ENCODE peak calls at places on chromosomes 13 and 19, in seven cellular contexts. O is left ventricle myocardium inferior, N is stomach, L is colonic mucosa, M is cardiac muscle cell, D is ovary, F is IMR-90. P is an unnamed sample.

GRCh38 chr19:15115080-15115479 is 7.9 kb downstream of the SYDE1 start:
- DNase-seq in F (peak; percentile 68), D (peak; percentile 76), M (peak; percentile 89), L (peak; percentile 53), N (peak; percentile 43), O (peak; percentile 90), P (peak; percentile 53)

GRCh38 chr13:60584976-60585375 is 188.0 kb downstream of the TDRD3 start:
- DNase-seq in O (no peak), M (peak; percentile 43), D (no peak), F (no peak), N (no peak), L (no peak), P (no peak)

GRCh38 chr19:47107201-47107952 is 6.2 kb downstream of the ZC3H4 start:
- DNase-seq in F (peak; percentile 45), O (no peak), M (no peak), L (peak; percentile 62), N (peak; percentile 32), D (no peak), P (peak; percentile 59)

GRCh38 chr13:41552031-41552430 is 94.7 kb downstream of the RGCC start:
- DNase-seq in L (no peak), N (no peak), D (no peak), O (no peak), F (no peak), M (no peak), P (no peak)

GRCh38 chr13:39602614-39603366 is at the start of gene LHFPL6:
- DNase-seq in N (peak; percentile 73), L (peak; percentile 73), O (peak; percentile 92), F (peak; percentile 77), M (peak; percentile 87), D (peak; percentile 74), P (peak; percentile 70)

GRCh38 chr19:16088351-16088984 is 12.2 kb downstream of the TPM4 start:
- DNase-seq in O (no peak), F (no peak), D (no peak), L (no peak), N (peak; percentile 52), M (peak; percentile 68), P (peak; percentile 70)

GRCh38 chr13:26693749-26694463 is 66.7 kb downstream of the GPR12 start:
- DNase-seq in D (no peak), F (no peak), N (no peak), O (no peak), L (no peak), M (no peak), P (no peak)

GRCh38 chr13:32135655-32136054 is 104.1 kb downstream of the FRY start:
- DNase-seq in N (no peak), M (no peak), O (no peak), F (peak; percentile 89), D (no peak), L (no peak), P (no peak)

GRCh38 chr13:37175996-37176395 is 70.5 kb upstream of the CSNK1A1L start:
- DNase-seq in N (no peak), F (peak; percentile 92), D (no peak), O (no peak), M (peak; percentile 96), L (no peak), P (no peak)

GRCh38 chr19:40762754-40763153 is 11.8 kb downstream of the SNRPA start:
- DNase-seq in O (no peak), L (no peak), D (no peak), M (no peak), N (no peak), F (no peak), P (no peak)

DNA sequence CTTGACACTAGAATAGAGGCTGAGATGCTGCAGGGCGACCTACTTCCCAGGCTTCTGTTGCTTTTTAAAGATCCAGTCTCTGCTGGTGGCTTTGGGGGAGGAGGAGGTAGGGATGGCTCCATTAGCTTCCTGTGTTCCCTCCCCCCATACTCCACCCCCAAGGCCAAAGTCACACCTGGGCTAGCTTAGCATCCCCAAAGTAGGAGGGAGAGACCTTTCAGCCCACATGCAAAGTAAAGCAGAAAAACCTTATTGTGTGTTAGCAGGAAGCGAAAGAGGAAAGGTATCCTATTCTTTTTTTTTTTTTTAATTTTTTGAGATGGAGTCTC is 3.2 kb upstream of the TNPO2 start:
- DNase-seq in N (no peak), D (no peak), M (no peak), L (no peak), O (no peak), F (no peak), P (no peak)
- H3K27ac ChIP-seq in N (no peak overlapping the region), D (no peak overlapping the region), M (no peak overlapping the region), L (no peak overlapping the region), O (no peak overlapping the region), F (no peak overlapping the region), P (no peak overlapping the region)

GRCh38 chr19:18321729-18322091 is 1.2 kb downstream of the LSM4 start:
- DNase-seq in N (no peak), D (no peak), M (peak; percentile 50), O (no peak), F (peak; percentile 33), L (no peak), P (no peak)
- H3K27ac ChIP-seq in N (peak overlapping the region; percentile 94), D (no peak overlapping the region), M (peak overlapping the region; percentile 84), O (peak overlapping the region; percentile 96), F (peak overlapping the region; percentile 73), L (peak overlapping the region; percentile 89), P (peak overlapping the region; percentile 92)

DNA sequence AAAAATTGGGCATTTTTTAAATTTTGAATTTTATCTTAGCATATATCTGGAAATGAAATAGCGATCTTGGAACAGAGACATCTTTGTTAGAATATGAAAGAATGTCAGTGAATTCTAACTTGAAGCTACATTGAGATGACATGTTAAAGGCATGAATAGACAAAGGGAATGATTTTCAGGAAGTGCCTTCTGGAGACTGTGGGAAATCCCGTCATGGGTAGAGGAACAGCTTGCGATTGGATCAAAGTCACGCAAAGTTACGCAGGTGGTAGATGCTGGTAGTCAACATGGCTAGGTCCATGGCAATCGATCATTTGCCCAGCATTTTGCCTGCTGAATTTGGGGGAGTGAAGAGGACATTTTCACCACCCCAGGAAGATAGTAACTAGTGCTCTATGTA is 43.5 kb downstream of the LRCH1 start:
- DNase-seq in N (no peak), L (no peak), O (no peak), F (no peak), M (no peak), D (no peak), P (no peak)
- H3K27ac ChIP-seq in N (peak overlapping the region; percentile 46), L (no peak overlapping the region), O (peak overlapping the region; percentile 67), F (no peak overlapping the region), M (no peak overlapping the region), D (no peak overlapping the region), P (no peak overlapping the region)

DNA sequence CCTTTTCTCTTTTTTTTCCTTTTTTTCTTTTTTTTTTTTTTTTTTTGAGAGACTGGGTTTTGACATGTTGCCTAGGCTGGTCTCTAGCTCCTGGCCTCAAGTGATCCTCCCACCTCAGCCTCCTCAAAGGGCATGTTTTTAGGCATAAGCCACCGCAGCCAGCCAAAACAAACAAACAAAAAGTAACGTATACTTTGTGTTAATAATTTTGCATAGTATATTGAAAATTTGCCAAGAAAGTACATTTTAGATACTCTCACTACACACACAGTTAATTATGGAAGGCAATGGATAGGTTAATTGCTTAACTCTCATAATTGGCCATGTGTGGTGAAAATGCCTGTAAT is 1.6 kb upstream of the RAB11B start:
- DNase-seq in N (no peak), D (no peak), M (no peak), O (no peak), F (no peak), L (no peak), P (no peak)
- H3K27ac ChIP-seq in N (peak overlapping the region; percentile 96), D (no peak overlapping the region), M (no peak overlapping the region), O (peak overlapping the region; percentile 100), F (no peak overlapping the region), L (no peak overlapping the region), P (peak overlapping the region; percentile 69)

GRCh38 chr19:50432221-50432626 is 468 bp upstream of the MYBPC2 start:
- DNase-seq in D (no peak), F (no peak), N (no peak), O (no peak), M (peak; percentile 35), L (no peak), P (peak; percentile 36)
- H3K27ac ChIP-seq in D (no peak overlapping the region), F (no peak overlapping the region), N (peak overlapping the region; percentile 80), O (peak overlapping the region; percentile 58), M (no peak overlapping the region), L (peak overlapping the region; percentile 21), P (no peak overlapping the region)

DNA sequence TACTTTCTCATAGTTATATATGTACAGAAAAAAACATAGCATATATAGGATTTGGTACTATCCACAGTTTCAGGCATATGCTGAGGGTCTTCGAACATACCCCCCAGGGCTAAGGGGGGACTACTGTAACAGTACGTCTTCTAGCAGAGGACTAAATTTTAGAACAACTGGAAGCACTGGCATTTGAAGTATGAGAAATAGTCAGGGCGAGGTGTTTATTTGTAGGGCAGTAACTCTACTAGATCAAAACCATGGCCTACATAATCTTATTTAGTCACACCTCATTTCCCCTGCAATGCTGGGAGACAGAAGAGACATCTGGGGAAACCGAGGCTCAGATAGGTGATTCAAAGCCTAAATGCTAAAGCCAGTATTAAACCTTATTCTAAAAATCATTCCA is 245.7 kb downstream of the DCT start:
- DNase-seq in O (no peak), M (no peak), L (no peak), D (no peak), F (no peak), N (no peak), P (no peak)
- H3K27ac ChIP-seq in O (no peak overlapping the region), M (no peak overlapping the region), L (no peak overlapping the region), D (no peak overlapping the region), F (no peak overlapping the region), N (no peak overlapping the region), P (no peak overlapping the region)

GRCh38 chr13:114050536-114051450 is 76.9 kb upstream of the C13orf46 start:
- DNase-seq in F (no peak), N (no peak), O (no peak), M (no peak), L (no peak), D (no peak), P (no peak)
- H3K27ac ChIP-seq in F (no peak overlapping the region), N (no peak overlapping the region), O (no peak overlapping the region), M (no peak overlapping the region), L (no peak overlapping the region), D (no peak overlapping the region), P (no peak overlapping the region)

DNA sequence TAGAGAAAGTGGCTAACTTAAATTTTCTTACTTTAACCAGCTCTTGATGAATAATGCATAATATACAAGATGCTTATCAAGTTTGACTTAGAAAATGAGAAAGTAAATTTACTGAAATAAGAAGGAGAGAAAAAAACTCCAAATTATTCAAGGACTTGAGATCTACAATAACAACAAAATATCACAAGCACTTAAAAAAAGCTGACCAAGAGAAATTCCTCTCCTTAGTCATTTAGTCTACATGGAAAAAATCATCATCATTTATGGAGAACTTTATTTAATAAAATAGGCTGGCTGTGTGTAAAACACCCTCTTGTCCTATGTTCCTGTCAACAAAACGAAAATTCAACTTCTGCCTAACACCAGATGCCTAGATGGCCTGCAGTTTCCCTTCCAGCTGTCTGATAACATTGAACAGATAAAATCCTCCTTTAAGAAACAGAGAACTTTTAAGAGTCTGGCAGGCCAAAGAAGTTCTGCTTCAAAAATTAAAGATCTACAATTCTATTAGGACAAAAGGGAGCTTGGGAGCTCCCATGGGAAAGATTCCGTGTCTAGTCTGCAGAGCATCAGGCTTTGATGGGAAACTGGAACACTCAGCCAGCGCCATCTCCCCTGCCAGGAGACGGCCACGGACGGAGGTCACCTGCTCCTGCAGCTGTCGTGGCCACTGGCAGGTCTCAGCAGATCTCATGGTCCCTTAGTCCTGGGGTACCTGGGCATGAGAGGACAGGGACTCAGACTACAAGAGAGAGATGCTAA is 37.9 kb upstream of the ATP11A start:
- DNase-seq in N (no peak), D (no peak), M (no peak), F (no peak), O (no peak), L (no peak), P (peak; percentile 21)
- H3K27ac ChIP-seq in N (no peak overlapping the region), D (no peak overlapping the region), M (peak overlapping the region; percentile 70), F (no peak overlapping the region), O (no peak overlapping the region), L (no peak overlapping the region), P (no peak overlapping the region)